ENCODE peak calls at places on chromosomes 16 and 17, in nine cellular contexts. J is gastrocnemius medialis; O is fibroblast of the aortic adventitia; V is left ventricle myocardium inferior; Y is CD8-positive, alpha-beta T cell; A is AG04450; X is lung; W is pancreas; B is adrenal gland. E is an unnamed sample.

GRCh38 chr17:29583324-29584248 is 5.9 kb downstream of the GIT1 start:
- DNase-seq in J (no peak), O (no peak), V (peak; percentile 16), Y (no peak), A (no peak), X (no peak), W (peak; percentile 57), B (no peak), E (peak; percentile 94)

GRCh38 chr17:32276217-32276616 is 10.6 kb downstream of the RHBDL3 start:
- DNase-seq in J (no peak), O (no peak), V (no peak), Y (no peak), A (no peak), X (no peak), W (no peak), B (no peak), E (no peak)

GRCh38 chr17:69018687-69019086 is 42.0 kb downstream of the ABCA9 start:
- DNase-seq in J (no peak), O (no peak), V (no peak), Y (no peak), A (no peak), X (no peak), W (no peak), B (no peak), E (no peak)

GRCh38 chr16:66357523-66357928 is 9.0 kb upstream of the CDH5 start:
- DNase-seq in J (no peak), O (peak; percentile 91), V (no peak), Y (no peak), A (peak; percentile 62), X (peak; percentile 56), W (no peak), B (peak; percentile 68), E (peak; percentile 84)

GRCh38 chr17:19558946-19559345 is 25.3 kb downstream of the SLC47A1 start:
- DNase-seq in J (no peak), O (peak; percentile 59), V (no peak), Y (no peak), A (no peak), X (no peak), W (no peak), B (no peak), E (peak; percentile 81)

GRCh38 chr17:50865060-50865867 is 890 bp downstream of the TOB1 start:
- DNase-seq in J (peak; percentile 71), O (peak; percentile 52), V (peak; percentile 64), Y (peak; percentile 68), A (no peak), X (peak; percentile 61), W (peak; percentile 86), B (peak; percentile 75), E (peak; percentile 29)

GRCh38 chr17:70905796-70906195 is 736.5 kb downstream of the KCNJ2 start:
- DNase-seq in J (no peak), O (peak; percentile 92), V (peak; percentile 46), Y (no peak), A (peak; percentile 95), X (peak; percentile 39), W (no peak), B (peak; percentile 52), E (peak; percentile 87)

GRCh38 chr16:59886021-59886420 is 1151.9 kb upstream of the GOT2 start:
- DNase-seq in J (peak; percentile 2), O (peak; percentile 9), V (peak; percentile 36), Y (no peak), A (no peak), X (no peak), W (no peak), B (peak; percentile 42), E (peak; percentile 6)

GRCh38 chr16:4795181-4795827 is at the start of gene SMIM22:
- DNase-seq in J (no peak), O (no peak), V (no peak), Y (no peak), A (no peak), X (peak; percentile 61), W (peak; percentile 85), B (no peak), E (no peak)

GRCh38 chr17:17587614-17588336 is 3.7 kb downstream of the PEMT start:
- DNase-seq in J (no peak), O (no peak), V (no peak), Y (no peak), A (no peak), X (no peak), W (no peak), B (peak; percentile 45), E (no peak)

GRCh38 chr16:24282129-24282528 is 26.0 kb downstream of the CACNG3 start:
- DNase-seq in J (no peak), O (no peak), V (no peak), Y (no peak), A (no peak), X (no peak), W (no peak), B (no peak), E (no peak)

GRCh38 chr17:75142236-75142971 is 10.9 kb upstream of the NT5C start:
- DNase-seq in J (no peak), O (no peak), V (no peak), Y (no peak), A (no peak), X (no peak), W (no peak), B (no peak), E (no peak)

GRCh38 chr16:3822366-3823045 is 58.0 kb downstream of the CREBBP start:
- DNase-seq in J (no peak), O (peak; percentile 35), V (no peak), Y (no peak), A (no peak), X (no peak), W (no peak), B (no peak), E (peak; percentile 37)

GRCh38 chr16:66899945-66900688 is 18.6 kb downstream of the CDH16 start:
- DNase-seq in J (peak; percentile 81), O (peak; percentile 78), V (peak; percentile 79), Y (no peak), A (peak; percentile 53), X (peak; percentile 81), W (peak; percentile 91), B (peak; percentile 91), E (peak; percentile 70)

GRCh38 chr16:67445913-67446907 is 15.3 kb downstream of the HSD11B2 start:
- DNase-seq in J (no peak), O (no peak), V (peak; percentile 63), Y (no peak), A (no peak), X (no peak), W (no peak), B (peak; percentile 71), E (no peak)

DNA sequence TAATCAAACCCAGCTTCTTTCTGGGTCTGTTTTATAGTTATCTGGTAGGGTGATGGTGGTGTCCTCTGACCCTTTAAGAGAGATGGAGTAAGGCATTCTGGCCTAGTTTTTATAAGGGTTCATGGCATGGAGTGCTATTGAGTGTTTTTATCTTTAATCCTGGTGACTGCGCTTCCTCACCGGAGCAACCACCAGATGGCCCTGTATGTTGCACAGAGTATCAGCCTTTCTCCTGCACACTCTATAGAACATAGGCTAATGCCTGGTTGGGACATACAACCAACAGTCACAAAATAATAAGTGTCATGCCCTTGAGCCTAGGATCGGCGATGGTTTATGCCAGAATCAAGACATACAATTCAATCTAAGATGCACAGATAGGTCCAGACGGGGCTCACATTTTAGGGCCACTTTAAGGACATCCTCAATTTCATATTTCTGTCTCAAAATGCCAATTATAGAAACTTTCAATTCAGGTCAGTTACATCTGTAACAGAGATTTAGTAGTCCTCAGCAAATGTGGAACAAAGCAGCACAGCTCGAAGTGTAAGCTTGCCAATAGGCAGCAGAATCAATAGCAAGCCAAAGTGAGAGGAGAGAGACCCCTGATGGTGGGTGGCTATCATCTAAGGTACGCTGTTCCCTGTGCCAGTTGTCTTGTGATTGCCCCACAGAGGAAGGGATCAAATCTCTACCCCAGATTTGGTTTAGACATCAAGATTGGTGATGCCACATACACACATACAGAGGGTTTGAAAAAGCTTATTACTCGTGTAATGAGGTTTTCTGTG is 37.2 kb upstream of the HOXB9 start:
- DNase-seq in J (no peak), O (no peak), V (no peak), Y (no peak), A (no peak), X (no peak), W (no peak), B (no peak), E (no peak)
- TF ChIP-seq CTCF in J (no peak), O (no peak), V (no peak), Y (no peak), A (no peak), X (no peak), W (no peak), B (no peak), E (no peak)

GRCh38 chr17:63476857-63477470 is at the start of gene ACE:
- DNase-seq in J (no peak), O (no peak), V (peak; percentile 41), Y (peak; percentile 45), A (no peak), X (no peak), W (peak; percentile 77), B (peak; percentile 38), E (no peak)
- H3K4me3 ChIP-seq in J (peak within 1 kb of the TSS; percentile 53), O (peak within 1 kb of the TSS; percentile 61), V (peak within 1 kb of the TSS; percentile 74), Y (peak within 1 kb of the TSS; percentile 46), A (peak within 1 kb of the TSS; percentile 56), X (peak within 1 kb of the TSS; percentile 44), W (peak within 1 kb of the TSS; percentile 44), B (peak within 1 kb of the TSS; percentile 73), E (peak within 1 kb of the TSS; percentile 18)

GRCh38 chr16:73050115-73051099 is 2.5 kb upstream of the ZFHX3 start:
- DNase-seq in J (no peak), O (peak; percentile 32), V (no peak), Y (no peak), A (no peak), X (no peak), W (no peak), B (no peak), E (no peak)
- TF ChIP-seq CTCF in J (no peak), O (no peak), V (no peak), Y (no peak), A (no peak), X (no peak), W (no peak), B (no peak), E (no peak)

DNA sequence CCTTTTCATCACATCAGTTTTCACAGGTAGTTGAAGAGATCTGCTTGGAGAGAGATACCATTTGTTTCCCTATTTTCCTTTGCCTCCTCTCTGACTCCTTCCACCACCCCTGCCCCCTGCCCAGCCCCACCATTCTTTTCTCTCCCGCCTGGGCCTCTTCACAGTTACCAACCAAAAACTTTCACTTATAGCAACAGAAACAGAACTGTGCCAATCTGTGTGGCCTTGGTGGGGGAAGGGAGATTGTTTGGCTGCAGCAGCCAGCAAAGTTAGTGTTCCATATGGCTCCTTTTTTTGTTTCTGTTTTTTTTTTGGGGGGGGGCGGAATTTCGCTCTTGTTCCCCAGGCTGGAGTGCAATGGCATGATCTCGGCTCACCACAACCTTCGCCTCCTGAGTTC is 17.2 kb upstream of the ARL4D start:
- DNase-seq in J (no peak), O (no peak), V (no peak), Y (no peak), A (no peak), X (no peak), W (no peak), B (no peak), E (no peak)
- H3K4me3 ChIP-seq in J (no peak overlapping the region), O (no peak overlapping the region), V (no peak overlapping the region), Y (no peak overlapping the region), A (no peak overlapping the region), X (no peak overlapping the region), W (no peak overlapping the region), B (no peak overlapping the region), E (no peak overlapping the region)

DNA sequence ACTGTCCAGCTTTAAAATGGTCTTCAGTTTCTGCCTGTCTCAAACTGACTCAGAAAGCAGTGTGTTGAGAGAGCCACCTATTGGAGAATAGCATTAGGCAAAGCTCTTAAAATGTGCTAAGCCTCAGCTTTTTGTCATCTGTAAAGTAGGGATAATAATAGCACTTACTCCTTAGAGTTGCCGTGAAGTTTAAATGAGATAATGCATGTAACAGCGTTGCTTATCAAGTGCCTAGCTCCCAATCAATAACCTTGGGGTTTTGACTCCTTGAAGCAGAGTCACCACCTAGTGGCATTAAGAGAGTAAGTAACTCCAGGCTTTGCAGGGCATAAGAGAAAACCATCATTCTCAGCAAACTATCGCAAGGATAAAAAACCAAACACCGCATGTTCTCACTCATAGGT is 163.3 kb downstream of the HS3ST2 start:
- DNase-seq in J (no peak), O (peak; percentile 7), V (no peak), Y (no peak), A (no peak), X (no peak), W (no peak), B (no peak), E (peak; percentile 26)
- TF ChIP-seq CTCF in J (peak; percentile 16), O (no peak), V (no peak), Y (no peak), A (no peak), X (no peak), W (no peak), B (no peak), E (peak; percentile 39)